ENCODE peak calls at places on chromosomes 1 and 21, in ten cellular contexts. One of them, this sample, is unnamed.

GRCh38 chr1:165697881-165698842 is at the start of gene ALDH9A1:
- DNase-seq in ovary: peak; percentile 90
- DNase-seq in heart left ventricle: peak; percentile 95
- DNase-seq in suprapubic skin: peak; percentile 95
- DNase-seq in CD8-positive, alpha-beta T cell: peak; percentile 80
- DNase-seq in adrenal gland: peak; percentile 92
- DNase-seq in endodermal cell: peak; percentile 97
- DNase-seq in nephron progenitor cell: peak; percentile 95
- DNase-seq in cardiac muscle cell: peak; percentile 90
- DNase-seq in activated B cell treated with CpG ODN at 0.5 μM for 24 hours: peak; percentile 86
- DNase-seq in this sample: peak; percentile 71

GRCh38 chr1:205484985-205485967 is 19.2 kb upstream of the CDK18 start:
- DNase-seq in suprapubic skin: no peak
- DNase-seq in heart left ventricle: peak; percentile 73
- DNase-seq in activated B cell treated with CpG ODN at 0.5 μM for 24 hours: peak; percentile 47
- DNase-seq in endodermal cell: peak; percentile 92
- DNase-seq in nephron progenitor cell: peak; percentile 77
- DNase-seq in adrenal gland: peak; percentile 79
- DNase-seq in cardiac muscle cell: peak; percentile 85
- DNase-seq in CD8-positive, alpha-beta T cell: peak; percentile 71
- DNase-seq in ovary: peak; percentile 77
- DNase-seq in this sample: peak; percentile 99

GRCh38 chr21:42038826-42039425 is 28.8 kb upstream of the ZBTB21 start:
- DNase-seq in ovary: no peak
- DNase-seq in activated B cell treated with CpG ODN at 0.5 μM for 24 hours: no peak
- DNase-seq in adrenal gland: no peak
- DNase-seq in suprapubic skin: no peak
- DNase-seq in cardiac muscle cell: no peak
- DNase-seq in heart left ventricle: no peak
- DNase-seq in nephron progenitor cell: no peak
- DNase-seq in endodermal cell: no peak
- DNase-seq in CD8-positive, alpha-beta T cell: no peak
- DNase-seq in this sample: no peak

GRCh38 chr1:166920561-166921475 is 44.8 kb upstream of the TADA1 start:
- DNase-seq in cardiac muscle cell: peak; percentile 55
- DNase-seq in nephron progenitor cell: peak; percentile 72
- DNase-seq in suprapubic skin: no peak
- DNase-seq in activated B cell treated with CpG ODN at 0.5 μM for 24 hours: peak; percentile 37
- DNase-seq in heart left ventricle: no peak
- DNase-seq in CD8-positive, alpha-beta T cell: no peak
- DNase-seq in adrenal gland: no peak
- DNase-seq in endodermal cell: peak; percentile 86
- DNase-seq in ovary: no peak
- DNase-seq in this sample: no peak

GRCh38 chr1:49364676-49365075 is 588.0 kb upstream of the BEND5 start:
- DNase-seq in CD8-positive, alpha-beta T cell: no peak
- DNase-seq in cardiac muscle cell: no peak
- DNase-seq in endodermal cell: peak; percentile 43
- DNase-seq in activated B cell treated with CpG ODN at 0.5 μM for 24 hours: no peak
- DNase-seq in suprapubic skin: no peak
- DNase-seq in nephron progenitor cell: no peak
- DNase-seq in heart left ventricle: no peak
- DNase-seq in ovary: no peak
- DNase-seq in adrenal gland: no peak
- DNase-seq in this sample: no peak

GRCh38 chr1:88111806-88112205 is 572.3 kb upstream of the PKN2 start:
- DNase-seq in nephron progenitor cell: no peak
- DNase-seq in activated B cell treated with CpG ODN at 0.5 μM for 24 hours: no peak
- DNase-seq in heart left ventricle: no peak
- DNase-seq in cardiac muscle cell: no peak
- DNase-seq in endodermal cell: no peak
- DNase-seq in ovary: no peak
- DNase-seq in CD8-positive, alpha-beta T cell: no peak
- DNase-seq in suprapubic skin: no peak
- DNase-seq in adrenal gland: no peak
- DNase-seq in this sample: no peak

GRCh38 chr1:175433586-175434267 is 241.2 kb upstream of the KIAA0040 start:
- DNase-seq in CD8-positive, alpha-beta T cell: no peak
- DNase-seq in suprapubic skin: no peak
- DNase-seq in adrenal gland: no peak
- DNase-seq in cardiac muscle cell: no peak
- DNase-seq in ovary: no peak
- DNase-seq in nephron progenitor cell: no peak
- DNase-seq in heart left ventricle: no peak
- DNase-seq in endodermal cell: no peak
- DNase-seq in activated B cell treated with CpG ODN at 0.5 μM for 24 hours: no peak
- DNase-seq in this sample: no peak

GRCh38 chr1:209549384-209550001 is 34.0 kb upstream of the CAMK1G start:
- DNase-seq in CD8-positive, alpha-beta T cell: no peak
- DNase-seq in heart left ventricle: no peak
- DNase-seq in nephron progenitor cell: peak; percentile 19
- DNase-seq in adrenal gland: no peak
- DNase-seq in cardiac muscle cell: no peak
- DNase-seq in endodermal cell: peak; percentile 80
- DNase-seq in ovary: no peak
- DNase-seq in activated B cell treated with CpG ODN at 0.5 μM for 24 hours: no peak
- DNase-seq in suprapubic skin: no peak
- DNase-seq in this sample: no peak

GRCh38 chr1:8026153-8026975 is at the start of gene ERRFI1:
- DNase-seq in endodermal cell: peak; percentile 97
- DNase-seq in heart left ventricle: peak; percentile 98
- DNase-seq in CD8-positive, alpha-beta T cell: peak; percentile 88
- DNase-seq in activated B cell treated with CpG ODN at 0.5 μM for 24 hours: peak; percentile 92
- DNase-seq in nephron progenitor cell: peak; percentile 97
- DNase-seq in cardiac muscle cell: peak; percentile 97
- DNase-seq in adrenal gland: peak; percentile 94
- DNase-seq in ovary: peak; percentile 97
- DNase-seq in suprapubic skin: peak; percentile 97
- DNase-seq in this sample: peak; percentile 41
- TF ChIP-seq CTCF in endodermal cell: no peak
- TF ChIP-seq CTCF in heart left ventricle: no peak
- TF ChIP-seq CTCF in CD8-positive, alpha-beta T cell: no peak
- TF ChIP-seq CTCF in activated B cell treated with CpG ODN at 0.5 μM for 24 hours: no peak
- TF ChIP-seq CTCF in nephron progenitor cell: no peak
- TF ChIP-seq CTCF in cardiac muscle cell: no peak
- TF ChIP-seq CTCF in adrenal gland: no peak
- TF ChIP-seq CTCF in ovary: no peak
- TF ChIP-seq CTCF in suprapubic skin: no peak
- TF ChIP-seq CTCF in this sample: no peak

DNA sequence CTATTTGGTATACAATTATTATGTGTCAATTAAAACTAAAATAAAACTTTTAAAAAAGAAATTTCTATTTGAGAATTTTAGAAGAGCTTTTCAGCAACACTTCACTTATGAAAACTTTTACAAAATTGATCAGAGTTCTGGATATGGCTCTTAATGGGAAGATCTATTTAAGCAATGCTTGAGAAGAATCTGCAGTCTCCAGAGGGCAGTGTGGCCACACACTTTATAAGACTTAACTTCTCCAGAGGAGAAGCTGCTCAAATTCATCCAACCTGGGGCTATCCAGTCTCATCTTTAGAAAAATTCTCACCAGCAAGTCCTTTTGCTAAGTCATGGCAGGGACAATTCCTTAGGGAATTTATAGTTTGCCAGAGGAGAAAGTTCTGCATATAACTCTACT is 25.2 kb upstream of the AGO1 start:
- DNase-seq in nephron progenitor cell: no peak
- DNase-seq in cardiac muscle cell: peak; percentile 9
- DNase-seq in endodermal cell: no peak
- DNase-seq in adrenal gland: no peak
- DNase-seq in ovary: no peak
- DNase-seq in activated B cell treated with CpG ODN at 0.5 μM for 24 hours: no peak
- DNase-seq in heart left ventricle: no peak
- DNase-seq in CD8-positive, alpha-beta T cell: no peak
- DNase-seq in suprapubic skin: no peak
- DNase-seq in this sample: no peak
- TF ChIP-seq CTCF in nephron progenitor cell: no peak
- TF ChIP-seq CTCF in cardiac muscle cell: peak; percentile 31
- TF ChIP-seq CTCF in endodermal cell: peak; percentile 53
- TF ChIP-seq CTCF in adrenal gland: peak; percentile 31
- TF ChIP-seq CTCF in ovary: no peak
- TF ChIP-seq CTCF in activated B cell treated with CpG ODN at 0.5 μM for 24 hours: no peak
- TF ChIP-seq CTCF in heart left ventricle: no peak
- TF ChIP-seq CTCF in CD8-positive, alpha-beta T cell: no peak
- TF ChIP-seq CTCF in suprapubic skin: no peak
- TF ChIP-seq CTCF in this sample: peak; percentile 36

DNA sequence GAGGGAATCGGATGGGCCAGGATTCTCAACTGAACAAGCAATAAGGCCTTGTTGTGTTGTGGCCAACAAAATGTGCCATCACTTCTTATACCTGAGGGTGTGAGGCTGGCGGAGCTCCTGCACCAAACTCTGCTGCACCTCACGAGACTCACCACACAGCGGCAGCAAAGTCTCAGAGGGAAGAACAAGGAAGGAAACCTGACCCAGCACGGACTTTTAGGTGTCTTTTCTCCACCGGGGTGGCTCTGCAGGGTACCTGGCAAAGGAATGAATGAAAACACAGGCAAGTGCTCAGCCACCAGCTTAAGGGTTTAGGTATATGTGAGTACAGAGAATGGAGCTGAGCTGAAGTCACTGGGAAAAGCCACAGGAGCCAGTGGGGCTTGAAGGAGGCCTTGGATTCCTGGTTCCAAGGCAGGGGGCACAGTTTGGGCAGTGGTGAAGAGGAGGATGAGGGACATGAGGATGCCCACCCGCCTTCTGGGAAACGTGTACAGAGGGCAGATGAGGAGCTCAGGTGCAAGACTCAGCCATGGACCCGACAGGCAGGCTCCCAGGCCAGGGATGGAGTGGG is 31.1 kb upstream of the HSD3B1 start:
- DNase-seq in nephron progenitor cell: peak; percentile 69
- DNase-seq in ovary: peak; percentile 39
- DNase-seq in adrenal gland: peak; percentile 77
- DNase-seq in heart left ventricle: no peak
- DNase-seq in suprapubic skin: no peak
- DNase-seq in activated B cell treated with CpG ODN at 0.5 μM for 24 hours: no peak
- DNase-seq in CD8-positive, alpha-beta T cell: no peak
- DNase-seq in cardiac muscle cell: peak; percentile 73
- DNase-seq in endodermal cell: peak; percentile 96
- DNase-seq in this sample: no peak
- TF ChIP-seq CTCF in nephron progenitor cell: peak; percentile 65
- TF ChIP-seq CTCF in ovary: no peak
- TF ChIP-seq CTCF in adrenal gland: peak; percentile 69
- TF ChIP-seq CTCF in heart left ventricle: peak; percentile 23
- TF ChIP-seq CTCF in suprapubic skin: peak; percentile 10
- TF ChIP-seq CTCF in activated B cell treated with CpG ODN at 0.5 μM for 24 hours: no peak
- TF ChIP-seq CTCF in CD8-positive, alpha-beta T cell: no peak
- TF ChIP-seq CTCF in cardiac muscle cell: peak; percentile 86
- TF ChIP-seq CTCF in endodermal cell: peak; percentile 84
- TF ChIP-seq CTCF in this sample: peak; percentile 57

GRCh38 chr1:9782116-9782751 is 41.5 kb downstream of the CLSTN1 start:
- DNase-seq in cardiac muscle cell: no peak
- DNase-seq in ovary: no peak
- DNase-seq in endodermal cell: no peak
- DNase-seq in adrenal gland: no peak
- DNase-seq in nephron progenitor cell: no peak
- DNase-seq in CD8-positive, alpha-beta T cell: no peak
- DNase-seq in suprapubic skin: no peak
- DNase-seq in heart left ventricle: no peak
- DNase-seq in activated B cell treated with CpG ODN at 0.5 μM for 24 hours: no peak
- DNase-seq in this sample: no peak

GRCh38 chr1:9782897-9783296 is 40.9 kb downstream of the CLSTN1 start:
- DNase-seq in CD8-positive, alpha-beta T cell: no peak
- DNase-seq in activated B cell treated with CpG ODN at 0.5 μM for 24 hours: no peak
- DNase-seq in endodermal cell: no peak
- DNase-seq in cardiac muscle cell: no peak
- DNase-seq in heart left ventricle: no peak
- DNase-seq in nephron progenitor cell: no peak
- DNase-seq in suprapubic skin: no peak
- DNase-seq in adrenal gland: no peak
- DNase-seq in ovary: no peak
- DNase-seq in this sample: no peak

GRCh38 chr1:9787702-9788101 is 36.1 kb downstream of the CLSTN1 start:
- DNase-seq in CD8-positive, alpha-beta T cell: peak; percentile 35
- DNase-seq in adrenal gland: no peak
- DNase-seq in nephron progenitor cell: no peak
- DNase-seq in suprapubic skin: no peak
- DNase-seq in heart left ventricle: no peak
- DNase-seq in activated B cell treated with CpG ODN at 0.5 μM for 24 hours: peak; percentile 18
- DNase-seq in cardiac muscle cell: no peak
- DNase-seq in endodermal cell: no peak
- DNase-seq in ovary: no peak
- DNase-seq in this sample: no peak

GRCh38 chr1:9785406-9785805 is 38.4 kb downstream of the CLSTN1 start:
- DNase-seq in activated B cell treated with CpG ODN at 0.5 μM for 24 hours: no peak
- DNase-seq in heart left ventricle: no peak
- DNase-seq in suprapubic skin: no peak
- DNase-seq in endodermal cell: no peak
- DNase-seq in ovary: no peak
- DNase-seq in nephron progenitor cell: no peak
- DNase-seq in adrenal gland: no peak
- DNase-seq in cardiac muscle cell: no peak
- DNase-seq in CD8-positive, alpha-beta T cell: no peak
- DNase-seq in this sample: no peak

DNA sequence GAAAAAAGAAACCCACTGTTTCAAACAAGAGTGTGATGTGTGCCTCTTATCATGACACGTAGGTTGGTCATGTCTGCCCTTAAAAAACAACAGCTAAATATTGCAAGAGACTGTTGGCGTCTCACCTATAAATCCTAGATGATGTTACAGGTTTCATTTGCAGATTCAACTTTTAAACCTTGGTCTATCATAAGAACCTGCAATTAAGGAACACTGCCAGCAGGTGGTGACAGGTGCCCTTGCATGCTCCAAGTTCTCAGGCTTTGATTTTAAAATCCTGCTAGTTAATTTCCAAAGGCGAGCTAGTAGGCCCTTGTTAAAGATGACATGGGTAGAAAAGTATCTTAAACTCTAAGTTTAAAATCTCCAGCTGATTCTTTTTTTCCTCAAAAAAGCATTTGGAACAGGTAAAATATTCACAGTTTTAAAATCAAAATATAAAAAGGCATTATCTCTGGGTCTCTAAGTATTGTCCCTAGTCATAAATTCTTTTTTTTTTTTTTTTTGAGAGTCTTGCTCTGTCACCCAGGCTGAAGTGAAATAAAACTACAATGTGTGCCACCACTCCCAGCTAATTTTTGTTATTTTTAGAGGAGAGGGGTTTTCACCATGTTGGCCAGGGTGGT is 39.1 kb downstream of the CLSTN1 start:
- DNase-seq in suprapubic skin: no peak
- DNase-seq in adrenal gland: peak; percentile 72
- DNase-seq in CD8-positive, alpha-beta T cell: peak; percentile 68
- DNase-seq in ovary: no peak
- DNase-seq in heart left ventricle: no peak
- DNase-seq in cardiac muscle cell: peak; percentile 77
- DNase-seq in activated B cell treated with CpG ODN at 0.5 μM for 24 hours: no peak
- DNase-seq in endodermal cell: peak; percentile 81
- DNase-seq in nephron progenitor cell: peak; percentile 44
- DNase-seq in this sample: no peak
- TF ChIP-seq CTCF in suprapubic skin: peak; percentile 53
- TF ChIP-seq CTCF in adrenal gland: peak; percentile 73
- TF ChIP-seq CTCF in CD8-positive, alpha-beta T cell: peak; percentile 80
- TF ChIP-seq CTCF in ovary: no peak
- TF ChIP-seq CTCF in heart left ventricle: peak; percentile 60
- TF ChIP-seq CTCF in cardiac muscle cell: peak; percentile 64
- TF ChIP-seq CTCF in activated B cell treated with CpG ODN at 0.5 μM for 24 hours: peak; percentile 68
- TF ChIP-seq CTCF in endodermal cell: peak; percentile 91
- TF ChIP-seq CTCF in nephron progenitor cell: peak; percentile 76
- TF ChIP-seq CTCF in this sample: peak; percentile 88

This sample was measured in D721Med.